ENCODE peak calls at places on chromosomes 11 and 22, in four cellular contexts. N is SW 1271, P is DND-41, F is left ventricle myocardium inferior. W is an unnamed sample.

GRCh38 chr11:69267395-69267805 is 26.6 kb upstream of the MYEOV start:
- DNase-seq in N (no peak), F (no peak), P (no peak), W (no peak)

GRCh38 chr11:57514538-57515331 is 767 bp downstream of the SLC43A1 start:
- DNase-seq in F (peak), N (no peak), P (peak), W (peak)

GRCh38 chr11:87036756-87037449 is 831 bp upstream of the TMEM135 start:
- DNase-seq in P (no peak), F (no peak), N (no peak), W (no peak)

GRCh38 chr11:44861829-44862545 is 88.7 kb downstream of the TP53I11 start:
- DNase-seq in N (peak), F (peak), P (peak), W (no peak)

GRCh38 chr11:120244476-120244875 is 4.5 kb downstream of the POU2F3 start:
- DNase-seq in N (no peak), P (no peak), F (no peak), W (no peak)

GRCh38 chr11:119298726-119299125 is 18.2 kb downstream of the MCAM start:
- DNase-seq in F (peak), P (no peak), N (no peak), W (no peak)

GRCh38 chr11:46347637-46348311 is 511 bp downstream of the DGKZ start:
- DNase-seq in N (no peak), F (no peak), P (no peak), W (no peak)

GRCh38 chr11:129620705-129621104 is 194.9 kb upstream of the TMEM45B start:
- DNase-seq in F (no peak), P (no peak), N (no peak), W (no peak)

GRCh38 chr22:49760630-49761571 is 66.8 kb downstream of the BRD1 start:
- DNase-seq in N (no peak), F (peak), P (peak), W (no peak)

GRCh38 chr11:34840736-34841386 is 75.3 kb downstream of the APIP start:
- DNase-seq in P (peak), F (no peak), N (no peak), W (no peak)

GRCh38 chr11:87031433-87032170 is 6.1 kb upstream of the TMEM135 start:
- DNase-seq in N (no peak), F (no peak), P (no peak), W (no peak)

GRCh38 chr22:19761500-19762314 is 1.1 kb downstream of the TBX1 start:
- DNase-seq in N (no peak), P (no peak), F (no peak), W (no peak)

GRCh38 chr22:23926561-23926960 is 32.4 kb downstream of the MIF start:
- DNase-seq in F (no peak), N (no peak), P (no peak), W (no peak)

GRCh38 chr11:33696931-33697638 is 3.5 kb downstream of the C11orf91 start:
- DNase-seq in N (no peak), F (no peak), P (no peak), W (no peak)

GRCh38 chr11:134666273-134667174 is 254.5 kb upstream of the B3GAT1 start:
- DNase-seq in F (no peak), N (no peak), P (peak), W (no peak)

GRCh38 chr11:66978717-66979116 is 3.6 kb downstream of the C11orf86 start:
- DNase-seq in N (no peak), F (no peak), P (no peak), W (no peak)

GRCh38 chr22:27133951-27134664 is 476.7 kb downstream of the MIAT start:
- DNase-seq in N (peak), F (no peak), P (no peak), W (no peak)

W was measured in neural crest cell.